ENCODE peak calls at places on chromosomes 12 and 14, in four cellular contexts. One of them, this sample, is unnamed.

GRCh38 chr12:10747730-10748129 is 24.6 kb upstream of the YBX3 start:
- DNase-seq in nephron progenitor cell: no peak
- DNase-seq in cardiac muscle cell: no peak
- DNase-seq in stimulated activated CD4-positive, alpha-beta T cell treated with anti-CD3 and anti-CD28 coated beads, Interleukin-2, amount 100 ng/mL, for 48 hours: no peak
- DNase-seq in this sample: no peak

GRCh38 chr12:19198272-19198671 is 68.7 kb downstream of the PLEKHA5 start:
- DNase-seq in nephron progenitor cell: no peak
- DNase-seq in cardiac muscle cell: no peak
- DNase-seq in stimulated activated CD4-positive, alpha-beta T cell treated with anti-CD3 and anti-CD28 coated beads, Interleukin-2, amount 100 ng/mL, for 48 hours: no peak
- DNase-seq in this sample: no peak

GRCh38 chr14:59918824-59919581 is 941 bp upstream of the LRRC9 start:
- DNase-seq in cardiac muscle cell: peak; percentile 51
- DNase-seq in nephron progenitor cell: peak; percentile 22
- DNase-seq in stimulated activated CD4-positive, alpha-beta T cell treated with anti-CD3 and anti-CD28 coated beads, Interleukin-2, amount 100 ng/mL, for 48 hours: no peak
- DNase-seq in this sample: peak; percentile 14

GRCh38 chr12:111826982-111827381 is 15.0 kb upstream of the MAPKAPK5 start:
- DNase-seq in cardiac muscle cell: no peak
- DNase-seq in stimulated activated CD4-positive, alpha-beta T cell treated with anti-CD3 and anti-CD28 coated beads, Interleukin-2, amount 100 ng/mL, for 48 hours: no peak
- DNase-seq in nephron progenitor cell: no peak
- DNase-seq in this sample: no peak

GRCh38 chr14:21541413-21542074 is 15.4 kb upstream of the SALL2 start:
- DNase-seq in cardiac muscle cell: no peak
- DNase-seq in stimulated activated CD4-positive, alpha-beta T cell treated with anti-CD3 and anti-CD28 coated beads, Interleukin-2, amount 100 ng/mL, for 48 hours: no peak
- DNase-seq in nephron progenitor cell: no peak
- DNase-seq in this sample: no peak

GRCh38 chr14:68787235-68787727 is 5.6 kb downstream of the ZFP36L1 start:
- DNase-seq in cardiac muscle cell: no peak
- DNase-seq in stimulated activated CD4-positive, alpha-beta T cell treated with anti-CD3 and anti-CD28 coated beads, Interleukin-2, amount 100 ng/mL, for 48 hours: no peak
- DNase-seq in nephron progenitor cell: no peak
- DNase-seq in this sample: no peak

GRCh38 chr14:29216316-29216715 is 449.7 kb downstream of the FOXG1 start:
- DNase-seq in stimulated activated CD4-positive, alpha-beta T cell treated with anti-CD3 and anti-CD28 coated beads, Interleukin-2, amount 100 ng/mL, for 48 hours: no peak
- DNase-seq in nephron progenitor cell: no peak
- DNase-seq in cardiac muscle cell: no peak
- DNase-seq in this sample: no peak

GRCh38 chr12:76226397-76226796 is 121.8 kb downstream of the BBS10 start:
- DNase-seq in cardiac muscle cell: no peak
- DNase-seq in nephron progenitor cell: no peak
- DNase-seq in stimulated activated CD4-positive, alpha-beta T cell treated with anti-CD3 and anti-CD28 coated beads, Interleukin-2, amount 100 ng/mL, for 48 hours: no peak
- DNase-seq in this sample: no peak

GRCh38 chr12:3727877-3728632 is 24.9 kb downstream of the CRACR2A start:
- DNase-seq in nephron progenitor cell: no peak
- DNase-seq in stimulated activated CD4-positive, alpha-beta T cell treated with anti-CD3 and anti-CD28 coated beads, Interleukin-2, amount 100 ng/mL, for 48 hours: no peak
- DNase-seq in cardiac muscle cell: no peak
- DNase-seq in this sample: no peak

GRCh38 chr12:121318121-121318520 is 21.6 kb upstream of the CAMKK2 start:
- DNase-seq in stimulated activated CD4-positive, alpha-beta T cell treated with anti-CD3 and anti-CD28 coated beads, Interleukin-2, amount 100 ng/mL, for 48 hours: no peak
- DNase-seq in nephron progenitor cell: no peak
- DNase-seq in cardiac muscle cell: no peak
- DNase-seq in this sample: no peak

This sample was measured in iPS-NIHi11.